ENCODE peak calls at places on chromosomes 12 and 14, in seven cellular contexts. R, Z, H, T, N, L and U are unnamed samples. For H3K4me1, the result is how much of the 10 kb centered on the place peaks cover.

GRCh38 chr12:57852620-57853509 is 6.3 kb upstream of the CTDSP2 start:
- DNase-seq in R (no peak), Z (no peak), H (peak), T (peak), N (no peak), L (no peak), U (peak)

GRCh38 chr12:111636209-111636928 is 37.3 kb upstream of the ATXN2 start:
- DNase-seq in R (no peak), Z (no peak), H (peak), T (peak), N (peak), L (peak), U (no peak)

GRCh38 chr12:57210926-57211700 is 5.5 kb upstream of the NXPH4 start:
- DNase-seq in R (no peak), Z (no peak), H (no peak), T (peak), N (no peak), L (no peak), U (no peak)

GRCh38 chr12:14452865-14453264 is 87.4 kb downstream of the ATF7IP start:
- DNase-seq in R (no peak), Z (no peak), H (no peak), T (no peak), N (no peak), L (no peak), U (no peak)

GRCh38 chr14:104687601-104688504 is 1.6 kb upstream of the INF2 start:
- DNase-seq in R (peak), Z (no peak), H (peak), T (peak), N (peak), L (peak), U (peak)

GRCh38 chr14:65664436-65664835 is 251.9 kb downstream of the FUT8 start:
- DNase-seq in R (no peak), Z (peak), H (no peak), T (no peak), N (no peak), L (no peak), U (no peak)

GRCh38 chr12:109728921-109729836 is 15.6 kb downstream of the FAM222A start:
- DNase-seq in R (no peak), Z (no peak), H (no peak), T (no peak), N (peak), L (no peak), U (no peak)

GRCh38 chr14:66496188-66496807 is 10.1 kb downstream of the CCDC196 start:
- DNase-seq in R (no peak), Z (no peak), H (no peak), T (no peak), N (no peak), L (no peak), U (no peak)

GRCh38 chr12:112870267-112870980 is 36.3 kb upstream of the OAS1 start:
- DNase-seq in R (no peak), Z (no peak), H (no peak), T (no peak), N (no peak), L (no peak), U (no peak)

GRCh38 chr12:52216807-52217206 is 16.2 kb upstream of the KRT7 start:
- DNase-seq in R (no peak), Z (no peak), H (no peak), T (peak), N (peak), L (peak), U (no peak)

GRCh38 chr12:46269429-46270241 is 792 bp upstream of the SLC38A1 start:
- DNase-seq in R (peak), Z (no peak), H (peak), T (no peak), N (no peak), L (no peak), U (peak)

GRCh38 chr12:53217930-53218307 is 10.9 kb upstream of the ITGB7 start:
- DNase-seq in R (no peak), Z (no peak), H (no peak), T (no peak), N (no peak), L (no peak), U (no peak)

GRCh38 chr14:98183556-98183955 is 1088.4 kb downstream of the BCL11B start:
- DNase-seq in R (no peak), Z (no peak), H (no peak), T (no peak), N (no peak), L (no peak), U (no peak)

GRCh38 chr12:75913502-75914110 is 118.0 kb downstream of the PHLDA1 start:
- DNase-seq in R (no peak), Z (no peak), H (peak), T (no peak), N (no peak), L (no peak), U (no peak)

GRCh38 chr12:32843528-32844095 is 53.0 kb downstream of the PKP2 start:
- DNase-seq in R (no peak), Z (no peak), H (no peak), T (no peak), N (no peak), L (no peak), U (no peak)

GRCh38 chr12:128807161-128807724 is 16.5 kb downstream of the SLC15A4 start:
- DNase-seq in R (no peak), Z (no peak), H (no peak), T (peak), N (no peak), L (no peak), U (no peak)

GRCh38 chr14:56331815-56332214 is 213.6 kb downstream of the PELI2 start:
- DNase-seq in R (no peak), Z (no peak), H (no peak), T (no peak), N (peak), L (no peak), U (no peak)

GRCh38 chr12:93178154-93178878 is 199.4 kb upstream of the NUDT4 start:
- DNase-seq in R (no peak), Z (no peak), H (no peak), T (no peak), N (no peak), L (no peak), U (no peak)

GRCh38 chr12:11812558-11813421 is 163.3 kb downstream of the ETV6 start:
- DNase-seq in R (no peak), Z (peak), H (peak), T (peak), N (peak), L (no peak), U (no peak)

GRCh38 chr12:57575771-57576612 is 15.0 kb upstream of the PIP4K2C start:
- DNase-seq in R (no peak), Z (no peak), H (no peak), T (no peak), N (no peak), L (no peak), U (peak)

GRCh38 chr12:52091869-52092268 is 12.4 kb downstream of the SMIM41 start:
- DNase-seq in R (no peak), Z (no peak), H (no peak), T (no peak), N (no peak), L (peak), U (no peak)

GRCh38 chr14:57086271-57087162 is 182.2 kb downstream of the EXOC5 start:
- DNase-seq in R (no peak), Z (no peak), H (no peak), T (no peak), N (no peak), L (no peak), U (no peak)

GRCh38 chr14:67622675-67623074 is 3.0 kb downstream of the ARG2 start:
- DNase-seq in R (peak), Z (no peak), H (peak), T (peak), N (no peak), L (no peak), U (no peak)

GRCh38 chr14:104683653-104684448 is 5.6 kb upstream of the INF2 start:
- DNase-seq in R (no peak), Z (no peak), H (no peak), T (no peak), N (no peak), L (no peak), U (peak)

GRCh38 chr14:20811994-20812393 is 9.3 kb upstream of the RNASE1 start:
- DNase-seq in R (no peak), Z (no peak), H (no peak), T (no peak), N (no peak), L (no peak), U (no peak)

GRCh38 chr12:6829532-6830220 is 1.5 kb downstream of the P3H3 start:
- DNase-seq in R (no peak), Z (no peak), H (peak), T (no peak), N (peak), L (no peak), U (no peak)

GRCh38 chr12:68975811-68976210 is 42.8 kb upstream of the CPM start:
- DNase-seq in R (no peak), Z (peak), H (no peak), T (no peak), N (no peak), L (no peak), U (no peak)

GRCh38 chr14:91396959-91397815 is 20.4 kb downstream of the CCDC88C start:
- DNase-seq in R (no peak), Z (peak), H (no peak), T (no peak), N (no peak), L (peak), U (no peak)

GRCh38 chr12:32644455-32644854 is 34.6 kb upstream of the DNM1L start:
- DNase-seq in R (no peak), Z (no peak), H (no peak), T (no peak), N (no peak), L (no peak), U (no peak)

GRCh38 chr14:93115069-93115919 is 431 bp downstream of the ITPK1 start:
- DNase-seq in R (peak), Z (peak), H (peak), T (peak), N (peak), L (peak), U (peak)

GRCh38 chr14:94728950-94729349 is 41.0 kb downstream of the GSC start:
- DNase-seq in R (no peak), Z (no peak), H (no peak), T (no peak), N (no peak), L (no peak), U (no peak)

GRCh38 chr12:42757735-42758134 is 168.2 kb upstream of the PRICKLE1 start:
- DNase-seq in R (no peak), Z (no peak), H (no peak), T (no peak), N (no peak), L (no peak), U (no peak)

GRCh38 chr12:47768323-47768811 is 4.7 kb upstream of the SLC48A1 start:
- DNase-seq in R (peak), Z (no peak), H (no peak), T (no peak), N (no peak), L (no peak), U (no peak)

GRCh38 chr14:77475432-77476115 is 17.7 kb downstream of the AHSA1 start:
- DNase-seq in R (no peak), Z (no peak), H (no peak), T (no peak), N (no peak), L (no peak), U (peak)

GRCh38 chr12:88805692-88806091 is 225.4 kb upstream of the KITLG start:
- DNase-seq in R (no peak), Z (peak), H (no peak), T (no peak), N (no peak), L (no peak), U (no peak)

GRCh38 chr12:3184485-3184884 is 107.3 kb downstream of the TSPAN9 start:
- DNase-seq in R (no peak), Z (no peak), H (no peak), T (no peak), N (no peak), L (no peak), U (no peak)
- H3K4me1 ChIP-seq in R (under half), Z (under half), H (under half), T (under half), N (under half), L (under half), U (under half)

GRCh38 chr12:121576851-121577391 is 3.9 kb downstream of the KDM2B start:
- DNase-seq in R (peak), Z (no peak), H (no peak), T (no peak), N (no peak), L (no peak), U (no peak)
- H3K4me3 ChIP-seq in R (peak), Z (no peak), H (no peak), T (no peak), N (no peak), L (no peak), U (no peak)

GRCh38 chr14:30974628-30975027 is 50.8 kb upstream of the AP4S1 start:
- DNase-seq in R (peak), Z (no peak), H (no peak), T (no peak), N (no peak), L (no peak), U (no peak)

GRCh38 chr14:30972882-30973582 is 52.4 kb upstream of the AP4S1 start:
- DNase-seq in R (no peak), Z (no peak), H (no peak), T (no peak), N (no peak), L (no peak), U (no peak)

GRCh38 chr14:30966415-30967363 is 58.8 kb upstream of the AP4S1 start:
- DNase-seq in R (peak), Z (no peak), H (no peak), T (no peak), N (no peak), L (no peak), U (no peak)

DNA sequence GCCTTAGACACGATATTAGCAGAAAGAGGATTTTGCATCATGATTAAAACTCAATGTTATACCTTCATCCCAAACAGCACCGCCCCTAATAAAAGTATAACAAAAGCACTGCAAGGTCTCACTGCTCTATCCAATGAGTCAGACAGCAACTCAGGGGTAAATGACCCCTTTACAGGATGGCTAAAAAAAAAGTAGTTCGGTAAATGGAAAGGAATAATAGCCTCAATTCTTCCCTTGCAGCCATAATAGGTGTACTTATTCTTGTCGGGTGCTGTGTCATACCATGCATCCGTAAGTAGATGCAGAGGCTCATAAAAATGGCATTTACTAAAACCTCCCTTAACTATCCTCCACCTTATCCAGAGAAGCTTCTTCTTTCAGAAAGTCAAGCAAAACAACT is 53.9 kb upstream of the AP4S1 start:
- DNase-seq in R (peak), Z (no peak), H (no peak), T (no peak), N (no peak), L (no peak), U (no peak)
- H3K4me1 ChIP-seq in R (half or more), Z (under half), H (under half), T (under half), N (under half), L (under half), U (under half)

DNA sequence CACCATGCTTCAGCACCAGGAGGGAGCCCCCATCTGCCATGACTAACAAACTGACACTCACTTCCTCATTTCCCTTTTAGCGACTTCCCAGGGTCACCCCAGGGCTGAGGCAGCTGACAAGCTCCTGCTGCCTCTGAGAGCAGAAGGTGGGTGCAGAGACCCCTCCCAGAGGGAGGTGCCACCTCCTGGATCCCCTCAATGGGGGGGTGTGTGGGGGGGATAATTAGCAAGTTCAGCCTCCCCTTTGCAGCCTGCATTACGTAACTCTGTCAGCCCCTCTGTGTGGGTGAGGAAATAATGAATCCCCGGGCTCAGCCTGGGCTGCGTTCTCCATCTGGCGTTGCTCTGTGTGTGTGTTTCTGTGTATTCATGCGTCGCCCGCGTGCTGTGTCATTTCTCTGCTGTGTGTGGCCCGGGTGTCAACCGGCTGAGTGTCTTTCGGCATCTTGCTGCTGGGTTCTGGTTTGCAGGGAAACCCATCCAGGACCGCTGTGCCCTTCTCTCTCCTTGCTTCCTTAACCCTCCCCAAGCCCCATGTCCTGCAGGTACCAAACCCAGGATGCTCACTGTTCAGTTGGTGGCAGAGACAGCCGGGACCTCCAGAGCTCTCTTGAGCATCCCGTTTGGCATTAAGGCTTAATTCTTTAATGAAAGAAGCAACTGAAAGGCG is 28.0 kb downstream of the NOS1 start:
- DNase-seq in R (no peak), Z (no peak), H (no peak), T (no peak), N (no peak), L (no peak), U (no peak)
- H3K4me3 ChIP-seq in R (no peak), Z (no peak), H (no peak), T (no peak), N (no peak), L (no peak), U (no peak)

DNA sequence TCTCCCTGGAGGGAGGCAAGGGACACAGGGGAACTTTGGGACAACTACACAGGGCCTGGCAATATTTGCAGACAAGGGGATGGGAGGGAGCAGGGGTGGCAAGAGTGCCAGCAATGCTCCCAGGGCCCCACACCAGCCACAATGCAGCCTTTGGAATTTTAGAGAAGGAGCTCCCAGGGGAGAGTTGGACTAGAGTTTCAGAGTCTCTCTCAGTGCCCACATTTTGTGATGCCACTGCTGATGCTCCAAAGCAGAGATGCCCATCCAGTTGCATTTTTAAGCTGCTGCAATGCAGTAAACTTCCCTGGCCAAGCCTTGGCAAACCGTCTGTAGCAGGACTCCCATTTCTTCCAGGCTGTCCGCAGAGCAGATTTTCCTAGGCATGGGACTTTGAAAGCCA is 98.9 kb downstream of the ZFP36L1 start:
- DNase-seq in R (no peak), Z (no peak), H (no peak), T (peak), N (no peak), L (no peak), U (no peak)
- H3K4me1 ChIP-seq in R (under half), Z (under half), H (under half), T (under half), N (under half), L (under half), U (under half)

GRCh38 chr14:59281613-59282012 is 93.1 kb downstream of the DAAM1 start:
- DNase-seq in R (peak), Z (no peak), H (no peak), T (no peak), N (no peak), L (no peak), U (no peak)
- H3K4me3 ChIP-seq in R (no peak), Z (no peak), H (no peak), T (no peak), N (no peak), L (no peak), U (no peak)

GRCh38 chr14:75229576-75229922 is 49.1 kb upstream of the FOS start:
- DNase-seq in R (no peak), Z (no peak), H (no peak), T (no peak), N (no peak), L (peak), U (no peak)

GRCh38 chr14:75224561-75224960 is 48.1 kb upstream of the TMED10 start:
- DNase-seq in R (no peak), Z (no peak), H (no peak), T (no peak), N (no peak), L (no peak), U (no peak)

GRCh38 chr14:75223664-75224154 is 47.3 kb upstream of the TMED10 start:
- DNase-seq in R (no peak), Z (peak), H (peak), T (peak), N (no peak), L (no peak), U (peak)

GRCh38 chr14:75229923-75230792 is 48.5 kb upstream of the FOS start:
- DNase-seq in R (peak), Z (peak), H (no peak), T (no peak), N (no peak), L (peak), U (peak)

GRCh38 chr14:75226755-75227544 is 50.5 kb upstream of the TMED10 start:
- DNase-seq in R (no peak), Z (no peak), H (no peak), T (no peak), N (no peak), L (peak), U (no peak)
- H3K4me1 ChIP-seq in R (under half), Z (under half), H (under half), T (under half), N (under half), L (under half), U (under half)

GRCh38 chr12:55336002-55336401 is 5.5 kb downstream of the OR6C3 start:
- DNase-seq in R (no peak), Z (peak), H (no peak), T (no peak), N (no peak), L (no peak), U (no peak)
- H3K4me3 ChIP-seq in R (no peak), Z (peak), H (no peak), T (no peak), N (no peak), L (no peak), U (no peak)

GRCh38 chr12:1800646-1801284 is 19.6 kb upstream of the LRTM2 start:
- DNase-seq in R (peak), Z (no peak), H (peak), T (no peak), N (peak), L (peak), U (no peak)
- H3K4me1 ChIP-seq in R (under half), Z (under half), H (under half), T (under half), N (under half), L (under half), U (under half)